ENCODE peak calls at places on chromosome 17, in ten cellular contexts. T, U, R, H, Z, W, K, L, A and X are unnamed samples.

GRCh38 chr17:49146620-49147306 is 14.2 kb downstream of the B4GALNT2 start:
- DNase-seq in T (no peak), R (peak), U (peak), A (no peak), Z (no peak), L (peak), W (no peak), H (peak), K (peak), X (no peak)

GRCh38 chr17:46874906-46875305 is 23.5 kb downstream of the WNT9B start:
- DNase-seq in R (no peak), L (no peak), H (no peak), K (no peak), W (no peak), T (no peak), Z (no peak), A (no peak), U (no peak), X (no peak)

GRCh38 chr17:20063665-20064648 is 54.8 kb downstream of the SPECC1 start:
- DNase-seq in W (no peak), R (peak), K (peak), U (peak), A (no peak), H (peak), L (peak), T (peak), Z (no peak), X (no peak)

GRCh38 chr17:43840814-43841213 is 6.2 kb upstream of the CD300LG start:
- DNase-seq in U (peak), R (peak), H (no peak), K (no peak), A (peak), Z (no peak), L (no peak), T (no peak), W (no peak), X (no peak)

GRCh38 chr17:78356163-78356713 is 3.6 kb downstream of the SOCS3 start:
- DNase-seq in A (peak), H (peak), U (peak), K (peak), L (peak), T (no peak), Z (peak), W (peak), R (peak), X (no peak)

GRCh38 chr17:65170839-65171238 is 33.7 kb downstream of the RGS9 start:
- DNase-seq in H (no peak), T (peak), L (peak), U (peak), A (no peak), W (no peak), R (no peak), K (peak), Z (no peak), X (no peak)

GRCh38 chr17:77451271-77451893 is 310.6 kb downstream of the SEC14L1 start:
- DNase-seq in W (peak), K (peak), R (peak), L (peak), H (no peak), A (peak), Z (peak), U (peak), T (peak), X (peak)

GRCh38 chr17:82820278-82821251 is 19.3 kb downstream of the ZNF750 start:
- DNase-seq in U (no peak), R (no peak), L (no peak), K (no peak), Z (no peak), H (no peak), W (no peak), A (no peak), T (no peak), X (no peak)

GRCh38 chr17:72311004-72311403 is 190.2 kb downstream of the SOX9 start:
- DNase-seq in L (no peak), A (no peak), W (no peak), R (no peak), T (no peak), U (no peak), K (no peak), Z (no peak), H (no peak), X (no peak)

GRCh38 chr17:63843387-63844292 is 1.2 kb upstream of the SMARCD2 start:
- DNase-seq in K (peak), L (peak), A (no peak), Z (peak), W (peak), U (peak), T (no peak), H (no peak), R (peak), X (no peak)

GRCh38 chr17:48143629-48144028 is 36.1 kb downstream of the SNX11 start:
- DNase-seq in W (no peak), A (peak), R (no peak), H (no peak), L (no peak), U (no peak), K (no peak), T (no peak), Z (no peak), X (no peak)

GRCh38 chr17:32878211-32878610 is 1.3 kb upstream of the MYO1D start:
- DNase-seq in Z (no peak), U (peak), H (peak), T (peak), L (peak), A (no peak), K (peak), W (no peak), R (no peak), X (no peak)

GRCh38 chr17:66548659-66549311 is 246.4 kb downstream of the PRKCA start:
- DNase-seq in U (no peak), H (no peak), L (no peak), A (no peak), R (peak), T (no peak), Z (no peak), W (no peak), K (no peak), X (no peak)

GRCh38 chr17:56629450-56630187 is 36.1 kb downstream of the NOG start:
- DNase-seq in R (peak), L (peak), K (no peak), H (peak), T (no peak), U (peak), W (no peak), Z (no peak), A (peak), X (no peak)

GRCh38 chr17:46805771-46806170 is 12.7 kb downstream of the WNT3 start:
- DNase-seq in H (no peak), U (no peak), A (no peak), L (no peak), Z (no peak), T (no peak), K (no peak), R (no peak), W (no peak), X (no peak)

GRCh38 chr17:59038734-59039133 is 67.9 kb downstream of the TRIM37 start:
- DNase-seq in T (no peak), R (peak), L (peak), Z (no peak), W (no peak), U (peak), H (no peak), K (peak), A (no peak), X (no peak)

GRCh38 chr17:67994827-67995567 is 1.3 kb downstream of the C17orf58 start:
- DNase-seq in Z (no peak), W (peak), H (peak), T (no peak), R (peak), K (peak), A (no peak), L (peak), U (peak), X (no peak)

GRCh38 chr17:48556534-48557401 is 11.9 kb upstream of the HOXB2 start:
- DNase-seq in T (no peak), A (no peak), U (no peak), L (no peak), Z (no peak), W (no peak), K (no peak), R (no peak), H (no peak), X (no peak)

GRCh38 chr17:30244853-30245385 is 9.4 kb upstream of the SLC6A4 start:
- DNase-seq in U (peak), R (no peak), T (no peak), A (no peak), W (no peak), K (peak), Z (no peak), H (peak), L (peak), X (no peak)

GRCh38 chr17:75031972-75032895 is 14.5 kb downstream of the ATP5PD start:
- DNase-seq in H (peak), U (peak), R (peak), Z (peak), L (peak), K (peak), T (peak), A (peak), W (peak), X (no peak)

GRCh38 chr17:81966343-81967243 is 5.6 kb upstream of the NOTUM start:
- DNase-seq in L (no peak), R (peak), W (no peak), U (peak), H (no peak), A (peak), Z (no peak), T (no peak), K (no peak), X (no peak)

GRCh38 chr17:37170881-37171460 is 204.8 kb upstream of the C17orf78 start:
- DNase-seq in R (no peak), Z (no peak), H (no peak), A (no peak), T (no peak), U (peak), K (no peak), W (no peak), L (no peak), X (no peak)

GRCh38 chr17:49090885-49091594 is 41.5 kb upstream of the B4GALNT2 start:
- DNase-seq in T (no peak), H (peak), W (no peak), A (peak), K (no peak), U (no peak), R (no peak), L (no peak), Z (no peak), X (no peak)

GRCh38 chr17:19726615-19727376 is 10.4 kb upstream of the SLC47A2 start:
- DNase-seq in K (no peak), W (no peak), U (peak), H (no peak), R (peak), T (no peak), Z (no peak), A (no peak), L (no peak), X (no peak)

GRCh38 chr17:78609198-78609597 is 32.0 kb upstream of the DNAH17 start:
- DNase-seq in T (no peak), R (no peak), Z (no peak), U (no peak), K (no peak), H (no peak), L (no peak), A (no peak), W (no peak), X (no peak)

GRCh38 chr17:22512057-22512456 is 819.7 kb downstream of the KCNJ18 start:
- DNase-seq in H (no peak), T (no peak), R (no peak), W (no peak), K (no peak), L (no peak), U (no peak), Z (no peak), A (no peak), X (no peak)

GRCh38 chr17:80833952-80834895 is 157.4 kb upstream of the CHMP6 start:
- DNase-seq in R (peak), L (peak), W (no peak), U (peak), T (peak), Z (no peak), K (peak), A (no peak), H (no peak), X (no peak)

GRCh38 chr17:48970224-48970623 is 1.8 kb upstream of the GIP start:
- DNase-seq in W (no peak), T (peak), U (peak), H (no peak), L (no peak), A (peak), K (no peak), R (peak), Z (no peak), X (no peak)

GRCh38 chr17:81513669-81514484 is 1.3 kb upstream of the ACTG1 start:
- DNase-seq in W (no peak), L (peak), U (peak), T (peak), Z (peak), R (peak), K (peak), A (peak), H (peak), X (no peak)

GRCh38 chr17:62630365-62631085 is 3.1 kb downstream of the MRC2 start:
- DNase-seq in R (peak), L (no peak), T (no peak), K (no peak), U (no peak), A (no peak), H (peak), W (no peak), Z (no peak), X (no peak)

GRCh38 chr17:78974635-78975591 is 4.8 kb downstream of the LGALS3BP start:
- DNase-seq in H (peak), U (peak), L (peak), R (peak), A (peak), W (no peak), K (peak), Z (no peak), T (peak), X (no peak)

DNA sequence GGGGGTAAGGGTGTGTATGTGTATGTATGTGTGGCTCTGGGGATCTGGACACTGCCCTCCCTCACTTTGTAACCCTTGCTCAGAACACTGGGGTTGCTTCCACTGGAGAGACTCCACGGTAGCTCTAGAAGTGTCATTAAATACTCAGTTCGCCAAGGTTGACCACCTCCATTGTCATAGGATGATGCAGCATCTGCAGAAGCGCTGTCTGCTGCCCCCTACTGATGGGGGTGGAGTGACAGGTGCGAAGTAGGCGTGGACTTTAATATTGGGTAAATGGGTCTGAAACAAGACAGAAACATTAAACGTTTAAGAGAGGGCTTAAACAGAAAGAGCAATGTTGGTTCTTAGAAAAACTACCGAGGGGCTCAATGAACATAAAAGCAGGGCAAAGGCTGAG is 35.5 kb upstream of the STAC2 start:
- DNase-seq in A (no peak), L (no peak), U (no peak), W (peak), T (no peak), Z (no peak), K (no peak), H (no peak), R (no peak), X (no peak)
- TF ChIP-seq CTCF in A (peak), L (peak), U (peak), W (peak), T (peak), Z (no peak), K (no peak), H (peak), R (peak), X (peak)

DNA sequence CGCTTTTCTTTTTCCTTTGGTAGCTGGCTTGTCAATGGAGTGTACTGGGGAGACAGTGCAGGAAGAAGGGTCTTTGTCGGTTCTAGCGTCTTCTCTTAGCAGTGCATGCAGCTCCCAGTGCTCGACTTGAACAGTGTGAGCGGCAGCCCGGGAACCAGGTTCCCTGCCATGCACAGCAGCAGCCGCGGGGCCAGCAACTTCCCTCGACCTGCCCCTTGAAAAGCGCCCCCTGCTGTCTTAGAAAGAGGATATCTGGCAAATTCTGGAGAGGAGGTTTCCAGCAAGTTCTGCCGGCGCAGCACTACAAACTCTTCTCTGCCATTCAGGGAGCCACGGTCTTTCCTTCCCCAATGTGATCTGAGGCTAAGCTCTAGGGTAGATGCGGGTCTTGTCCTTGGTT is 451.5 kb downstream of the PMP22 start:
- DNase-seq in A (peak), W (no peak), H (no peak), Z (no peak), U (no peak), L (no peak), R (no peak), K (no peak), T (peak), X (no peak)
- TF ChIP-seq CTCF in A (peak), W (peak), H (no peak), Z (peak), U (no peak), L (no peak), R (peak), K (no peak), T (peak), X (peak)

GRCh38 chr17:830381-830780 is 48.2 kb downstream of the MRM3 start:
- DNase-seq in K (no peak), A (no peak), T (no peak), W (no peak), H (no peak), L (no peak), U (no peak), Z (no peak), R (peak), X (no peak)

GRCh38 chr17:824372-824771 is 42.2 kb downstream of the MRM3 start:
- DNase-seq in U (no peak), R (no peak), H (no peak), A (no peak), L (no peak), W (no peak), K (no peak), Z (no peak), T (no peak), X (no peak)

GRCh38 chr17:830950-831349 is 48.8 kb downstream of the MRM3 start:
- DNase-seq in A (no peak), R (no peak), L (no peak), W (no peak), T (no peak), K (no peak), U (no peak), Z (no peak), H (no peak), X (no peak)

GRCh38 chr17:826778-827177 is 44.6 kb downstream of the MRM3 start:
- DNase-seq in L (no peak), W (no peak), K (no peak), Z (no peak), H (no peak), A (no peak), U (no peak), R (no peak), T (no peak), X (no peak)

GRCh38 chr17:828761-829160 is 46.6 kb downstream of the MRM3 start:
- DNase-seq in T (no peak), Z (no peak), A (no peak), H (no peak), K (peak), U (no peak), W (no peak), R (no peak), L (no peak), X (no peak)
- TF ChIP-seq CTCF in T (no peak), Z (no peak), A (no peak), H (no peak), K (no peak), U (no peak), W (no peak), R (no peak), L (no peak), X (no peak)

DNA sequence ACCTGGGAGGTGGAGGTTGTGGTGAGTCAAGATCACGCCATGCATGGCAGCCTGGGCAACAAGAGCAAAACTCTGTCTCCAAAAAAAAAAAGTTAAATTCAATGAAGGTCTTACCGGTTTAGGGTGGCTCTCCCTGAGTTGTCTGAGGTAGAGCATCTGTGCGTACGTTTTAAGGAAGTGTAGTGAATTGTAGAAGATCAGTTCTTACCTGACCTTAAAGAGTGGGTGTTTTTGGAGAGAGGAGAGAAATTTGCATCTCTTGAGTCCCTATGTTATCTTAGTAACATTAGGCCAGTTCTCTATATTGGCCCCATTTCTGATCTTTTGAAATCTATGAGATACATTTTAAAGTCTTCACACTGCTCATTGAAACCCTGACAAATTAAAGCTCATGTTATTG is 56.2 kb downstream of the ELAC2 start:
- DNase-seq in U (no peak), K (no peak), R (no peak), A (no peak), L (no peak), T (no peak), W (no peak), Z (no peak), H (no peak), X (no peak)
- TF ChIP-seq CTCF in U (no peak), K (no peak), R (no peak), A (no peak), L (no peak), T (no peak), W (no peak), Z (no peak), H (no peak), X (no peak)

GRCh38 chr17:7435676-7436555 is 681 bp downstream of the TMEM102 start:
- DNase-seq in L (no peak), W (no peak), R (peak), H (peak), K (no peak), Z (peak), T (peak), A (peak), U (no peak), X (no peak)
- TF ChIP-seq CTCF in L (peak), W (peak), R (peak), H (peak), K (no peak), Z (peak), T (peak), A (peak), U (no peak), X (peak)

DNA sequence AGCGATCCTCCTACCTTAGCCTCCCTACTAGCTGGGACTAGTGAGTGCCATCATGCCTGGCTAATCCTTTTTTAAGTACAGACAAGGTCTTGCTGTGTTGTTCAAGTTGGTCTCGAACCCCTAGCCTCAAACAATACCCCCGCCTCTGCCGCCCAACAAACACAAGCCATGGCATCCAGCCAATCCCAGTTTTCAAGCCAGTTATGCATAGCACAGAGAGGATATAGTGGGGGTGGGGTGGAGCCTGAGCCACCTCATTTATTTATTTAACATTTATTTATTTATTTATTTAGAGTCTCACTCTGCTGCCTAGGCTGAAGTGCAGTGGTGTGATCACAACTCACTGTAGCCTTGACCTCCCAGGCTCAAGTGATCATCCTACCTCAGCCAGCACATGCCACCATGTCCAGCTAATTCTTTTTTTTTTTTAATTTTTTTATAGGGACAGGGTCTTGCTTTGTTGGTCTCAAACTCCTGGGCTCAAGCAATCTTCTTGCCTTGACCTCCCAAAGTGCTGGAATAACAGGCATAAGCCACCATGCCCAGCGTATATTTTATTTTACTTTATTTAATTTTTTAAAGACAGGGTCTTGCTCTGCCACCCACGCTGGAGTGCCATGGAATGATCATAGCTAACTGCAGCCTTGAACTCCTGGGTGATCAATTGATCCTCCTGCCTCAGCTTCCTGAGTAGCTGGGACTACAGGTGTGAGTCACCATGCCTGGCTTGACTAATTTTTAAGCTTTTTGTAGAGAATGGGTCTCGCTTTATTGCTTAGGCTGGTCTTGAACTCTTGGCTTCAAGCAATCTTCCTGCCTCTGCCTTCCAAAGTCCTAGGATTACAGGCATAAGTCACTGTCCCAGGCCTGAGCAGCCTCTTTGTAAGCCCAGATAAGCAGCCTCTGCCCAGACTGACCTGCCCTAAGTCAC is 26.2 kb upstream of the KLHL11 start:
- DNase-seq in W (no peak), K (no peak), T (no peak), A (no peak), R (no peak), Z (no peak), H (no peak), U (peak), L (no peak), X (no peak)
- TF ChIP-seq CTCF in W (no peak), K (no peak), T (no peak), A (no peak), R (no peak), Z (no peak), H (no peak), U (no peak), L (no peak), X (no peak)